ENCODE peak calls at places on chromosomes 2 and 18, in ten cellular contexts. W, Z, Y, G, L, F, J, M, I and X are unnamed samples.

GRCh38 chr2:202376460-202377307 is 557 bp downstream of the BMPR2 start:
- DNase-seq in L (no peak), F (peak; percentile 49), G (peak; percentile 73), Y (no peak), Z (no peak), J (peak; percentile 74), M (peak; percentile 82), I (peak; percentile 53), W (no peak), X (no peak)

GRCh38 chr18:68083776-68084175 is 567.3 kb upstream of the DSEL start:
- DNase-seq in Y (no peak), W (no peak), I (peak; percentile 29), J (no peak), G (no peak), F (no peak), M (no peak), L (peak; percentile 58), Z (no peak), X (no peak)

GRCh38 chr2:48755473-48755872 is at the start of gene LHCGR:
- DNase-seq in Z (peak; percentile 84), I (peak; percentile 7), L (peak; percentile 18), Y (no peak), W (no peak), F (no peak), J (peak; percentile 26), G (peak; percentile 49), M (no peak), X (no peak)

GRCh38 chr18:59954241-59954640 is 54.4 kb downstream of the PMAIP1 start:
- DNase-seq in Z (no peak), W (no peak), G (no peak), L (no peak), J (no peak), F (no peak), M (no peak), I (no peak), Y (no peak), X (no peak)

GRCh38 chr2:149040451-149040850 is 2.0 kb downstream of the LYPD6B start:
- DNase-seq in J (peak; percentile 41), L (no peak), W (no peak), I (no peak), M (no peak), Z (peak; percentile 93), G (no peak), F (no peak), Y (no peak), X (no peak)

GRCh38 chr18:46794607-46795006 is 37.8 kb upstream of the ST8SIA5 start:
- DNase-seq in W (no peak), L (no peak), J (no peak), Y (no peak), I (no peak), M (no peak), Z (peak; percentile 48), F (no peak), G (no peak), X (no peak)

GRCh38 chr18:62183578-62184195 is 3.2 kb downstream of the PIGN start:
- DNase-seq in Z (peak; percentile 49), Y (no peak), M (peak; percentile 31), L (peak; percentile 45), J (peak; percentile 67), I (peak; percentile 81), W (peak; percentile 14), F (peak; percentile 31), G (no peak), X (no peak)

GRCh38 chr2:182866461-182867369 is at the start of gene FRZB:
- DNase-seq in F (peak; percentile 33), M (peak; percentile 52), G (peak; percentile 66), L (peak; percentile 84), J (peak; percentile 71), W (no peak), Z (peak; percentile 88), Y (peak; percentile 14), I (peak; percentile 69), X (peak; percentile 64)

GRCh38 chr18:24785019-24785418 is 324.6 kb downstream of the HRH4 start:
- DNase-seq in L (no peak), Z (no peak), Y (no peak), J (peak; percentile 19), W (no peak), F (no peak), G (no peak), I (no peak), M (no peak), X (no peak)

GRCh38 chr18:24837065-24837464 is 376.6 kb downstream of the HRH4 start:
- DNase-seq in G (no peak), I (no peak), Z (no peak), J (peak; percentile 89), L (peak; percentile 53), M (no peak), Y (peak; percentile 43), F (no peak), W (peak; percentile 96), X (peak; percentile 37)

GRCh38 chr2:170235860-170236638 is 58.1 kb downstream of the MYO3B start:
- DNase-seq in W (no peak), M (peak; percentile 22), L (peak; percentile 45), G (no peak), Y (no peak), F (no peak), J (peak; percentile 52), I (peak; percentile 73), Z (peak; percentile 75), X (no peak)

GRCh38 chr2:85215074-85216050 is 82.2 kb downstream of the TCF7L1 start:
- DNase-seq in Y (peak; percentile 21), W (peak; percentile 80), L (peak; percentile 94), I (peak; percentile 62), F (no peak), J (peak; percentile 88), Z (peak; percentile 60), G (no peak), M (peak; percentile 90), X (peak; percentile 67)

GRCh38 chr2:211055438-211055837 is 499.0 kb downstream of the CPS1 start:
- DNase-seq in M (no peak), J (peak; percentile 8), L (no peak), F (no peak), Y (no peak), G (no peak), W (no peak), I (peak; percentile 10), Z (peak; percentile 73), X (no peak)

GRCh38 chr2:1561793-1562521 is 148.7 kb downstream of the TPO start:
- DNase-seq in G (no peak), I (no peak), J (peak; percentile 47), Y (no peak), Z (peak; percentile 44), M (no peak), W (no peak), F (no peak), L (no peak), X (no peak)

GRCh38 chr2:191243154-191243553 is 2.0 kb upstream of the MYO1B start:
- DNase-seq in M (no peak), L (no peak), F (no peak), G (no peak), Z (no peak), I (no peak), J (no peak), W (no peak), Y (no peak), X (no peak)
- H3K4me3 ChIP-seq in M (no peak overlapping the region), L (no peak overlapping the region), F (no peak overlapping the region), G (no peak overlapping the region), Z (no peak overlapping the region), I (no peak overlapping the region), J (no peak overlapping the region), W (no peak overlapping the region), Y (no peak overlapping the region), X (no peak overlapping the region)

DNA sequence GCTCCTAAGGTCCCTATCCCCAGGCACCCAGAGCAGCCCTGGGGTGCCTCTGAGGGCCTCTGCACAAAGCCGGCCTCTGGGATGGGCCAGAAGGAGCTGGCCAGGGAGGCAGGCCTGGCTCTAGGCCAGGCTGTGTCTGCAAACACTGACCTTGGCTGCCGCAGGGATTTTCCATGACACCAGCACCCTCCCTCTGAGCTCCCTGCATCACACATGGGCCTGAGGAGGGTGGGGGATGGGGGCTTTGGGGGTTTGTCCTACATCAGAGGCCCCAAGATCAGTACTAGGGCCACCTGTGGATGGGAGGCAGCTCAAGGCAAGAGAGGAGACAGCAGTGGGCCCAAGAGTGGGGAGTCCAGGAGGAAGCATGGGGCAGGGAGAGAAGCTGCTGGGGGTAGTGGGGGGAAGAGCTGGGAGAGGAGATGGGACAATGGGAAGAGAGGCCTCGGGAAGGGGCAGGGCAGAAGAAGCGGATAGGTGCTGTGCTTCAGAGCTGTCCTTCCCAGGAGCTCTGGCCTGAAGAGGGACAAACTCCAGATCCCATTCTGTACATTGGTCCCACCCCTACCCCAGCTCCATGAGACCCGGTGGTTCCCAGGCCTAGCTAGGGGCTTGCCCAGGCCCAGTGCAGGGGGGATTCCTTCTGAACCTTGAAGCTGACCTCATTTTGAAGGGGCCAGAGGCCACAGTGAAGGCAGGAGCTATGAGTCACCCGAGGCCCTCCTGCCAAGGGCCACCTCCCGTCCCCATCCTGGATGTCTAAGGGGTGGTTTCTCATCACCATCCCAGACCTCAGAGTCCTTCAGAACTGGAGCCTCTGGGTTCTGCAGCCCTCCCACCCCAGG is 28.0 kb downstream of the KCNK3 start:
- DNase-seq in Y (no peak), W (no peak), Z (no peak), L (peak; percentile 81), J (peak; percentile 80), M (no peak), F (peak; percentile 62), I (peak; percentile 96), G (peak; percentile 94), X (no peak)
- H3K4me3 ChIP-seq in Y (no peak overlapping the region), W (no peak overlapping the region), Z (no peak overlapping the region), L (no peak overlapping the region), J (no peak overlapping the region), M (no peak overlapping the region), F (no peak overlapping the region), I (no peak overlapping the region), G (no peak overlapping the region), X (no peak overlapping the region)

GRCh38 chr2:72824224-72824842 is 1.5 kb downstream of the EXOC6B start:
- DNase-seq in L (peak; percentile 71), Z (no peak), G (no peak), W (no peak), J (peak; percentile 86), M (peak; percentile 37), I (peak; percentile 53), Y (peak; percentile 16), F (no peak), X (no peak)
- H3K4me3 ChIP-seq in L (peak overlapping the region; percentile 60), Z (peak overlapping the region; percentile 90), G (no peak overlapping the region), W (peak overlapping the region; percentile 83), J (peak overlapping the region; percentile 94), M (peak overlapping the region; percentile 79), I (peak overlapping the region; percentile 82), Y (peak overlapping the region; percentile 96), F (no peak overlapping the region), X (peak overlapping the region; percentile 86)

GRCh38 chr2:99187011-99187410 is 6.0 kb downstream of the MRPL30 start:
- DNase-seq in L (no peak), J (no peak), Z (no peak), F (no peak), M (no peak), I (no peak), G (no peak), Y (no peak), W (no peak), X (no peak)

GRCh38 chr2:99183025-99183424 is 2.0 kb downstream of the MRPL30 start:
- DNase-seq in G (no peak), I (no peak), Y (no peak), W (no peak), J (no peak), F (no peak), M (no peak), Z (no peak), L (no peak), X (no peak)

GRCh38 chr2:99190548-99190947 is 9.6 kb downstream of the MRPL30 start:
- DNase-seq in Z (no peak), F (no peak), I (no peak), Y (no peak), L (no peak), J (no peak), G (no peak), W (no peak), M (no peak), X (no peak)

GRCh38 chr2:99184811-99185210 is 3.8 kb downstream of the MRPL30 start:
- DNase-seq in J (no peak), Z (no peak), M (no peak), I (no peak), L (no peak), Y (no peak), G (no peak), F (no peak), W (no peak), X (no peak)

GRCh38 chr2:99188357-99188756 is 7.4 kb downstream of the MRPL30 start:
- DNase-seq in F (no peak), Z (no peak), I (no peak), Y (no peak), L (no peak), M (no peak), W (no peak), J (no peak), G (no peak), X (no peak)
- H3K4me3 ChIP-seq in F (no peak overlapping the region), Z (no peak overlapping the region), I (no peak overlapping the region), Y (no peak overlapping the region), L (no peak overlapping the region), M (no peak overlapping the region), W (no peak overlapping the region), J (no peak overlapping the region), G (no peak overlapping the region), X (no peak overlapping the region)